ENCODE peak calls at places on chromosomes 11 and 22, in five cellular contexts. W is GM12878, M is K562, Q is upper lobe of left lung, A is HepG2. G is an unnamed sample.

GRCh38 chr11:61775106-61775505 is 17.3 kb downstream of the TMEM258 start:
- ATAC-seq in Q (no peak), A (no peak), M (no peak), W (no peak), G (no peak)

GRCh38 chr11:69476715-69477025 is 4.8 kb upstream of the LINC01488 start:
- ATAC-seq in Q (no peak), A (no peak), W (no peak), M (no peak), G (no peak)

GRCh38 chr11:19370100-19370861 is 129.5 kb upstream of the E2F8 start:
- ATAC-seq in M (no peak), A (no peak), Q (peak; percentile 83), W (no peak), G (peak; percentile 88)

GRCh38 chr11:86849679-86850078 is 49.3 kb downstream of the PRSS23 start:
- ATAC-seq in Q (no peak), W (no peak), A (no peak), M (no peak), G (no peak)

GRCh38 chr11:27246925-27247324 is 116.1 kb downstream of the CCDC34 start:
- ATAC-seq in W (no peak), Q (no peak), M (no peak), A (no peak), G (no peak)

GRCh38 chr11:47337229-47337924 is 15.1 kb downstream of the MYBPC3 start:
- ATAC-seq in W (no peak), M (peak; percentile 88), A (no peak), Q (no peak), G (no peak)

GRCh38 chr11:65290448-65291165 is 24.1 kb upstream of the CDC42EP2 start:
- ATAC-seq in W (peak; percentile 95), M (peak; percentile 84), Q (peak; percentile 93), A (no peak), G (peak; percentile 88)

GRCh38 chr22:49845666-49846459 is 7.8 kb upstream of the ZBED4 start:
- ATAC-seq in W (no peak), M (no peak), A (peak; percentile 14), Q (no peak), G (no peak)

GRCh38 chr11:110092577-110093406 is at the start of gene ZC3H12C:
- ATAC-seq in A (peak; percentile 92), M (peak; percentile 95), Q (peak; percentile 91), W (peak; percentile 60), G (peak; percentile 90)

GRCh38 chr22:40757071-40757470 is 62.1 kb downstream of the SLC25A17 start:
- ATAC-seq in W (no peak), Q (no peak), M (no peak), A (no peak), G (no peak)

GRCh38 chr22:44668886-44669724 is 32.9 kb upstream of the PRR5 start:
- ATAC-seq in M (no peak), Q (no peak), W (no peak), A (no peak), G (no peak)

GRCh38 chr11:32143378-32143777 is 52.5 kb downstream of the RCN1 start:
- ATAC-seq in Q (no peak), M (no peak), W (no peak), A (no peak), G (no peak)

GRCh38 chr11:76629853-76630599 is 40.5 kb downstream of the LRRC32 start:
- ATAC-seq in M (peak; percentile 77), Q (peak; percentile 74), A (peak; percentile 23), W (peak; percentile 22), G (peak; percentile 77)

GRCh38 chr11:2902784-2903671 is 17.5 kb upstream of the CDKN1C start:
- ATAC-seq in M (peak; percentile 56), W (peak; percentile 36), A (peak; percentile 79), Q (no peak), G (no peak)

GRCh38 chr11:35076201-35077100 is 62.5 kb upstream of the CD44 start:
- ATAC-seq in W (no peak), M (no peak), Q (no peak), A (no peak), G (no peak)

GRCh38 chr11:119907934-119908760 is 179.1 kb upstream of the NECTIN1 start:
- ATAC-seq in A (no peak), M (no peak), Q (no peak), W (peak; percentile 35), G (no peak)

GRCh38 chr11:128417607-128418324 is 169.6 kb downstream of the ETS1 start:
- ATAC-seq in Q (no peak), A (no peak), W (no peak), M (no peak), G (peak; percentile 69)

GRCh38 chr11:106679633-106680032 is 338.6 kb downstream of the GUCY1A2 start:
- ATAC-seq in M (no peak), A (no peak), W (no peak), Q (no peak), G (no peak)

GRCh38 chr11:44047931-44048431 is at the start of gene ACCSL:
- ATAC-seq in A (no peak), Q (no peak), W (no peak), M (peak; percentile 57), G (no peak)

GRCh38 chr11:100625041-100625440 is 62.0 kb upstream of the ARHGAP42 start:
- ATAC-seq in M (peak; percentile 67), W (no peak), Q (no peak), A (no peak), G (no peak)

GRCh38 chr22:30922151-30922611 is 46.4 kb downstream of the MORC2 start:
- ATAC-seq in M (no peak), Q (peak; percentile 19), A (no peak), W (peak; percentile 85), G (peak; percentile 60)

GRCh38 chr11:94193288-94193687 is 64.6 kb downstream of the PANX1 start:
- ATAC-seq in Q (no peak), W (no peak), M (no peak), A (peak; percentile 62), G (no peak)

GRCh38 chr11:118620529-118621070 is 13.2 kb downstream of the PHLDB1 start:
- ATAC-seq in Q (no peak), A (peak; percentile 92), M (peak; percentile 81), W (peak; percentile 23), G (no peak)
- TF ChIP-seq POLR2AphosphoS5 in Q (peak; percentile 26), A (peak; percentile 92), M (no peak), W (no peak), G (no peak)

GRCh38 chr22:45785458-45785857 is 113.8 kb downstream of the ATXN10 start:
- ATAC-seq in Q (no peak), W (no peak), A (no peak), M (no peak), G (no peak)
- TF ChIP-seq EP300 in Q (no peak), W (no peak), A (peak; percentile 28), M (no peak), G (no peak)

DNA sequence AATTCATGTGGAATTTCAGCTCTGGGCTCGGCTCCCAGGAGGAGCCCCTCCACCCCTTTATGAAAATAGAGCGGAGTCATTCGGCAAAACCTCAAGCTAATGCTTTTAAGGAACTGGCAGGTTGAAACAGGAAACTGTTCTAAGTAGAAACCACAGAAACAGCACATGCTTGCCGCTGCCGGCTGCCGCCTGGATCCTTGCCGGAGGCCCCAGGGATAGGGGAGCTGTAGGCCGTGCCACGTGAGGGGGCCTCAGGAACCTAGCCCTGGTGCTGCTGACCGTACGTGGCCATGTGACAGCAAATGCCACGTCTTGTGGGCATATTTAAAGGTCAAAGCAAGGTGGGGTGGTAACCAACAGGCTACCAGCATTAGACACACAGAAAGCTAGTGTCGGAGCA is 77.9 kb upstream of the TIMP3 start:
- ATAC-seq in A (no peak), M (no peak), W (peak; percentile 40), Q (peak; percentile 78), G (peak; percentile 78)
- TF ChIP-seq POLR2AphosphoS5 in A (no peak), M (no peak), W (no peak), Q (no peak), G (no peak)

GRCh38 chr11:122931510-122931909 is 49.0 kb downstream of the JHY start:
- ATAC-seq in A (no peak), W (peak; percentile 69), M (no peak), Q (no peak), G (no peak)

GRCh38 chr11:122938557-122938956 is 43.1 kb downstream of the BSX start:
- ATAC-seq in M (no peak), W (no peak), A (no peak), Q (no peak), G (no peak)

GRCh38 chr11:122937978-122938377 is 43.7 kb downstream of the BSX start:
- ATAC-seq in A (no peak), Q (no peak), M (no peak), W (no peak), G (no peak)

GRCh38 chr11:122933434-122933833 is 48.2 kb downstream of the BSX start:
- ATAC-seq in M (no peak), A (no peak), Q (no peak), W (no peak), G (peak; percentile 71)
- TF ChIP-seq EP300 in M (no peak), A (no peak), Q (no peak), W (no peak), G (no peak)

GRCh38 chr11:73872746-73873412 is 3.8 kb downstream of the COA4 start:
- ATAC-seq in A (no peak), W (no peak), Q (no peak), M (no peak), G (no peak)
- TF ChIP-seq POLR2AphosphoS5 in A (no peak), W (peak; percentile 7), Q (no peak), M (no peak), G (no peak)

GRCh38 chr11:114263510-114264170 is 32.6 kb upstream of the NNMT start:
- ATAC-seq in A (no peak), Q (no peak), W (no peak), M (peak; percentile 11), G (no peak)
- TF ChIP-seq EP300 in A (no peak), Q (no peak), W (no peak), M (no peak), G (no peak)